ENCODE peak calls at places on chromosome 14, in nine cellular contexts. One of them, this sample, is unnamed.

GRCh38 chr14:78403278-78403815 is 233.2 kb downstream of the NRXN3 start:
- DNase-seq in HL-60: no peak
- DNase-seq in mammary epithelial cell: peak
- DNase-seq in right lobe of liver: no peak
- DNase-seq in CD8-positive, alpha-beta T cell: no peak
- DNase-seq in upper lobe of left lung: no peak
- DNase-seq in neural crest cell: no peak
- DNase-seq in MM.1S: no peak
- DNase-seq in progenitor cell of endocrine pancreas: no peak
- DNase-seq in this sample: no peak

GRCh38 chr14:47240755-47241437 is 434.5 kb downstream of the MDGA2 start:
- DNase-seq in neural crest cell: no peak
- DNase-seq in HL-60: no peak
- DNase-seq in right lobe of liver: no peak
- DNase-seq in MM.1S: no peak
- DNase-seq in progenitor cell of endocrine pancreas: no peak
- DNase-seq in CD8-positive, alpha-beta T cell: no peak
- DNase-seq in upper lobe of left lung: no peak
- DNase-seq in mammary epithelial cell: no peak
- DNase-seq in this sample: no peak

GRCh38 chr14:79342942-79343341 is 868.4 kb downstream of the DIO2 start:
- DNase-seq in CD8-positive, alpha-beta T cell: no peak
- DNase-seq in right lobe of liver: no peak
- DNase-seq in mammary epithelial cell: no peak
- DNase-seq in HL-60: no peak
- DNase-seq in progenitor cell of endocrine pancreas: no peak
- DNase-seq in neural crest cell: no peak
- DNase-seq in upper lobe of left lung: no peak
- DNase-seq in MM.1S: no peak
- DNase-seq in this sample: no peak

GRCh38 chr14:71742491-71742890 is 189.7 kb upstream of the RGS6 start:
- DNase-seq in HL-60: no peak
- DNase-seq in right lobe of liver: no peak
- DNase-seq in MM.1S: no peak
- DNase-seq in mammary epithelial cell: no peak
- DNase-seq in neural crest cell: no peak
- DNase-seq in upper lobe of left lung: no peak
- DNase-seq in CD8-positive, alpha-beta T cell: no peak
- DNase-seq in progenitor cell of endocrine pancreas: no peak
- DNase-seq in this sample: no peak

GRCh38 chr14:94769413-94770250 is at the start of gene GSC:
- DNase-seq in upper lobe of left lung: no peak
- DNase-seq in mammary epithelial cell: peak
- DNase-seq in MM.1S: peak
- DNase-seq in progenitor cell of endocrine pancreas: peak
- DNase-seq in HL-60: peak
- DNase-seq in right lobe of liver: no peak
- DNase-seq in neural crest cell: peak
- DNase-seq in CD8-positive, alpha-beta T cell: no peak
- DNase-seq in this sample: peak

GRCh38 chr14:85883971-85884370 is 354.0 kb downstream of the FLRT2 start:
- DNase-seq in CD8-positive, alpha-beta T cell: no peak
- DNase-seq in mammary epithelial cell: no peak
- DNase-seq in HL-60: no peak
- DNase-seq in MM.1S: no peak
- DNase-seq in progenitor cell of endocrine pancreas: no peak
- DNase-seq in neural crest cell: no peak
- DNase-seq in upper lobe of left lung: no peak
- DNase-seq in right lobe of liver: no peak
- DNase-seq in this sample: no peak

GRCh38 chr14:90959344-90959743 is 101.1 kb downstream of the RPS6KA5 start:
- DNase-seq in MM.1S: no peak
- DNase-seq in progenitor cell of endocrine pancreas: no peak
- DNase-seq in CD8-positive, alpha-beta T cell: no peak
- DNase-seq in mammary epithelial cell: no peak
- DNase-seq in HL-60: no peak
- DNase-seq in upper lobe of left lung: no peak
- DNase-seq in right lobe of liver: no peak
- DNase-seq in neural crest cell: no peak
- DNase-seq in this sample: no peak

GRCh38 chr14:68762944-68763831 is 29.7 kb downstream of the ZFP36L1 start:
- DNase-seq in MM.1S: no peak
- DNase-seq in HL-60: no peak
- DNase-seq in right lobe of liver: peak
- DNase-seq in upper lobe of left lung: no peak
- DNase-seq in neural crest cell: no peak
- DNase-seq in CD8-positive, alpha-beta T cell: no peak
- DNase-seq in progenitor cell of endocrine pancreas: peak
- DNase-seq in mammary epithelial cell: peak
- DNase-seq in this sample: peak

GRCh38 chr14:64235652-64236640 is 58.2 kb downstream of the ESR2 start:
- DNase-seq in upper lobe of left lung: no peak
- DNase-seq in MM.1S: peak
- DNase-seq in neural crest cell: no peak
- DNase-seq in CD8-positive, alpha-beta T cell: no peak
- DNase-seq in right lobe of liver: no peak
- DNase-seq in mammary epithelial cell: no peak
- DNase-seq in HL-60: no peak
- DNase-seq in progenitor cell of endocrine pancreas: no peak
- DNase-seq in this sample: no peak

GRCh38 chr14:73467377-73467776 is 9.0 kb upstream of the NUMB start:
- DNase-seq in HL-60: no peak
- DNase-seq in upper lobe of left lung: peak
- DNase-seq in mammary epithelial cell: no peak
- DNase-seq in MM.1S: no peak
- DNase-seq in right lobe of liver: no peak
- DNase-seq in progenitor cell of endocrine pancreas: no peak
- DNase-seq in CD8-positive, alpha-beta T cell: no peak
- DNase-seq in neural crest cell: no peak
- DNase-seq in this sample: peak

GRCh38 chr14:105118646-105119409 is 49.7 kb downstream of the JAG2 start:
- DNase-seq in CD8-positive, alpha-beta T cell: no peak
- DNase-seq in MM.1S: no peak
- DNase-seq in upper lobe of left lung: peak
- DNase-seq in HL-60: no peak
- DNase-seq in progenitor cell of endocrine pancreas: no peak
- DNase-seq in mammary epithelial cell: peak
- DNase-seq in right lobe of liver: no peak
- DNase-seq in neural crest cell: no peak
- DNase-seq in this sample: no peak

GRCh38 chr14:74974364-74975058 is 19.1 kb upstream of the PGF start:
- DNase-seq in HL-60: no peak
- DNase-seq in neural crest cell: no peak
- DNase-seq in CD8-positive, alpha-beta T cell: no peak
- DNase-seq in upper lobe of left lung: no peak
- DNase-seq in mammary epithelial cell: no peak
- DNase-seq in right lobe of liver: no peak
- DNase-seq in progenitor cell of endocrine pancreas: no peak
- DNase-seq in MM.1S: no peak
- DNase-seq in this sample: no peak

GRCh38 chr14:68144051-68144681 is 324.6 kb downstream of the RAD51B start:
- DNase-seq in upper lobe of left lung: peak
- DNase-seq in progenitor cell of endocrine pancreas: no peak
- DNase-seq in MM.1S: no peak
- DNase-seq in neural crest cell: no peak
- DNase-seq in mammary epithelial cell: peak
- DNase-seq in right lobe of liver: no peak
- DNase-seq in HL-60: no peak
- DNase-seq in CD8-positive, alpha-beta T cell: no peak
- DNase-seq in this sample: no peak

DNA sequence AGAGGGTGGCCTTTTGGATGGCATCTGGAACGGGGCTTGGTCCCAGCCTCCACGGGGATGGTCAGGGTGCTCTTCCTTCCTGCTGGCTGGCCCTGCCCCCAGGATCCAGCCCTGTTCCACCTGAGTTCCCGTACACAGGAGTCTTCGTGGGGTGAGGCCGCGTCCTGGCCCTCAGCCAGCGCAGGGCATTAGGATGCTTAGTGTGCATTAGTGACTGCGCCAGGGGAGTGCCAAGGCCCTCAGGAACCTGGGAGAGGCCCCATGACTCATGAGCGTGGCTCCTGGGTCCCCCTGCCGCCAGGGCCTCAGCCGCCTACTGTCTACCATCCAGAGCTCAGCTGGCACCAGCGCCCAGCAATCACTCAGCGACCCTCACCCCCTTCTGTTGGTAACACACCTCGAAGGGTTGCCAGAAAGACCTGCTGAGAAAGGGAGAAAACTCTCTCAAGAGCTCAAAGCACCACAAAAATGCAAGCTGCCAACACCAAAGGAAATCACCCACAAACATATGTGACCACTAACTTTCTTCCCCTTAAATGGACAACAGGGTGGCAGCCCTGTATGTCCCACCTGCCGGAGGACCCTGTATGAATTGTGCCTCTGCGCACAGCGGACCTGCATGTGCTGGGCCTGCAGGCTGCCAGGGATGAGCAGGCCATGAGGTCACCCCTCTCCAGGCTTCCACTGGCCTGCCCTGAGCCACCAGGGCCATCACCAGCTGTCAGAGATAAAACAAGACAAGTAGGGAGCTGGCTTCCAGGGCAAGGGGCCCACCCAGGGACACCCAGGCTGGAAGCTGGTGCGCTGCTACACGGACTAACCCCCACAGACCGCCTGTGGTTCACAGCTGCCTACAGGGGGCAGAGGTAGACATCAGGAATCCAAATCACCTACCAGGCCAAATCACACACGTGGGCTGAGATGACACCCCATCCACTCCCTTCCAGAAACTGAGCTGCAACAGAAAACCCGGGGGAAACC is 28.7 kb downstream of the CCDC85C start:
- DNase-seq in CD8-positive, alpha-beta T cell: no peak
- DNase-seq in progenitor cell of endocrine pancreas: no peak
- DNase-seq in neural crest cell: no peak
- DNase-seq in MM.1S: no peak
- DNase-seq in upper lobe of left lung: peak
- DNase-seq in mammary epithelial cell: peak
- DNase-seq in HL-60: no peak
- DNase-seq in right lobe of liver: no peak
- DNase-seq in this sample: peak
- TF ChIP-seq CTCF in CD8-positive, alpha-beta T cell: no peak
- TF ChIP-seq CTCF in progenitor cell of endocrine pancreas: peak
- TF ChIP-seq CTCF in neural crest cell: peak
- TF ChIP-seq CTCF in MM.1S: no peak
- TF ChIP-seq CTCF in upper lobe of left lung: no peak
- TF ChIP-seq CTCF in mammary epithelial cell: peak
- TF ChIP-seq CTCF in HL-60: no peak
- TF ChIP-seq CTCF in right lobe of liver: peak
- TF ChIP-seq CTCF in this sample: peak

GRCh38 chr14:102882233-102882906 is 40.1 kb upstream of the AMN start:
- DNase-seq in MM.1S: no peak
- DNase-seq in mammary epithelial cell: no peak
- DNase-seq in HL-60: no peak
- DNase-seq in upper lobe of left lung: no peak
- DNase-seq in progenitor cell of endocrine pancreas: no peak
- DNase-seq in right lobe of liver: no peak
- DNase-seq in CD8-positive, alpha-beta T cell: no peak
- DNase-seq in neural crest cell: no peak
- DNase-seq in this sample: peak

GRCh38 chr14:102873546-102874061 is 48.9 kb upstream of the AMN start:
- DNase-seq in progenitor cell of endocrine pancreas: no peak
- DNase-seq in mammary epithelial cell: no peak
- DNase-seq in neural crest cell: no peak
- DNase-seq in CD8-positive, alpha-beta T cell: no peak
- DNase-seq in MM.1S: no peak
- DNase-seq in HL-60: no peak
- DNase-seq in upper lobe of left lung: no peak
- DNase-seq in right lobe of liver: peak
- DNase-seq in this sample: no peak

GRCh38 chr14:102878970-102879460 is 43.4 kb upstream of the AMN start:
- DNase-seq in HL-60: no peak
- DNase-seq in progenitor cell of endocrine pancreas: no peak
- DNase-seq in neural crest cell: no peak
- DNase-seq in upper lobe of left lung: peak
- DNase-seq in MM.1S: no peak
- DNase-seq in right lobe of liver: no peak
- DNase-seq in mammary epithelial cell: no peak
- DNase-seq in CD8-positive, alpha-beta T cell: no peak
- DNase-seq in this sample: no peak

GRCh38 chr14:102875652-102876051 is 46.8 kb upstream of the AMN start:
- DNase-seq in progenitor cell of endocrine pancreas: no peak
- DNase-seq in right lobe of liver: no peak
- DNase-seq in HL-60: no peak
- DNase-seq in MM.1S: no peak
- DNase-seq in CD8-positive, alpha-beta T cell: no peak
- DNase-seq in neural crest cell: no peak
- DNase-seq in mammary epithelial cell: no peak
- DNase-seq in upper lobe of left lung: no peak
- DNase-seq in this sample: no peak

GRCh38 chr14:102878174-102878969 is 44.1 kb upstream of the AMN start:
- DNase-seq in mammary epithelial cell: no peak
- DNase-seq in progenitor cell of endocrine pancreas: no peak
- DNase-seq in CD8-positive, alpha-beta T cell: no peak
- DNase-seq in upper lobe of left lung: no peak
- DNase-seq in MM.1S: no peak
- DNase-seq in HL-60: no peak
- DNase-seq in right lobe of liver: no peak
- DNase-seq in neural crest cell: no peak
- DNase-seq in this sample: no peak
- TF ChIP-seq CTCF in mammary epithelial cell: no peak
- TF ChIP-seq CTCF in progenitor cell of endocrine pancreas: no peak
- TF ChIP-seq CTCF in CD8-positive, alpha-beta T cell: no peak
- TF ChIP-seq CTCF in upper lobe of left lung: no peak
- TF ChIP-seq CTCF in MM.1S: no peak
- TF ChIP-seq CTCF in HL-60: no peak
- TF ChIP-seq CTCF in right lobe of liver: no peak
- TF ChIP-seq CTCF in neural crest cell: no peak
- TF ChIP-seq CTCF in this sample: no peak

DNA sequence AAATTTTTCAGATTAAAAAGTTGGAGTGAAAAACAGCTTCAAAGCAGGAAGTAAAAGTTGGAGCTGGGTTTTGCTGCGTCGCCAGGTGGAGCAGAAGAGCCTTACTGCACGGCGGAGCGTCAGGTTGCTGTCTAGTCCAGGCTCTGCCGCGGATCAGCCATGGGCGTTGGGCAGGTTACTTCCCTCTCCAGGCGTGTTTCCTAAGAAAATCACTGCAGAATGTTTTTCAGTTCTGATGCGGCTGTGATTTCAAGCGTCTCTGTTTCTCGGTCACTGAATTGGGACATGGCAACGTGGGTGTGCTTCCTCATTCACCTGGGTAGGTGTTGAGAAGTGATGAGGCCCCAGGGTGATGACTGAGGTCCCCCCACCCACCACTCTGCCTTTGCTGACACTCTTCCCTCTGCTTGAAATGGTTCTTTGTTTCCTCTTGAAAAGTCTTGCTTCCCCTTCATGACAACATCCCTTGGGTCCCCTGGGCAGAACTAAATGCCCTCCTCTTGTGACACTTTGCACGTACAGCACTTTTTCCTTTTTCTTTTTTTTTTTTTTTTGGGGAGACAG is 7.6 kb downstream of the EVL start:
- DNase-seq in neural crest cell: no peak
- DNase-seq in mammary epithelial cell: peak
- DNase-seq in right lobe of liver: no peak
- DNase-seq in progenitor cell of endocrine pancreas: no peak
- DNase-seq in HL-60: peak
- DNase-seq in upper lobe of left lung: peak
- DNase-seq in CD8-positive, alpha-beta T cell: peak
- DNase-seq in MM.1S: peak
- DNase-seq in this sample: no peak
- TF ChIP-seq CTCF in neural crest cell: no peak
- TF ChIP-seq CTCF in mammary epithelial cell: peak
- TF ChIP-seq CTCF in right lobe of liver: no peak
- TF ChIP-seq CTCF in progenitor cell of endocrine pancreas: no peak
- TF ChIP-seq CTCF in HL-60: peak
- TF ChIP-seq CTCF in upper lobe of left lung: no peak
- TF ChIP-seq CTCF in CD8-positive, alpha-beta T cell: peak
- TF ChIP-seq CTCF in MM.1S: peak
- TF ChIP-seq CTCF in this sample: no peak

GRCh38 chr14:21902561-21903199 is 229.1 kb upstream of the OR4E1 start:
- DNase-seq in progenitor cell of endocrine pancreas: no peak
- DNase-seq in right lobe of liver: no peak
- DNase-seq in upper lobe of left lung: no peak
- DNase-seq in HL-60: no peak
- DNase-seq in CD8-positive, alpha-beta T cell: peak
- DNase-seq in neural crest cell: peak
- DNase-seq in mammary epithelial cell: peak
- DNase-seq in MM.1S: no peak
- DNase-seq in this sample: no peak
- TF ChIP-seq CTCF in progenitor cell of endocrine pancreas: peak
- TF ChIP-seq CTCF in right lobe of liver: no peak
- TF ChIP-seq CTCF in upper lobe of left lung: no peak
- TF ChIP-seq CTCF in HL-60: peak
- TF ChIP-seq CTCF in CD8-positive, alpha-beta T cell: peak
- TF ChIP-seq CTCF in neural crest cell: peak
- TF ChIP-seq CTCF in mammary epithelial cell: no peak
- TF ChIP-seq CTCF in MM.1S: no peak
- TF ChIP-seq CTCF in this sample: peak

This sample was measured in BE2C.